ENCODE peak calls at places on chromosomes 2 and 18, in six cellular contexts. E, C, G, I, J and U are unnamed samples.

GRCh38 chr2:148560501-148560900 is 84.0 kb upstream of the EPC2 start:
- DNase-seq in G (no peak), E (no peak), J (no peak), I (no peak), C (peak), U (no peak)

GRCh38 chr2:235518317-235519090 is 24.7 kb downstream of the AGAP1 start:
- DNase-seq in G (no peak), E (no peak), C (no peak), I (no peak), J (no peak), U (no peak)

GRCh38 chr2:71720596-71721361 is 267.4 kb downstream of the DYSF start:
- DNase-seq in E (no peak), C (no peak), G (no peak), J (no peak), I (no peak), U (no peak)

GRCh38 chr2:20494246-20494645 is 47.4 kb downstream of the RHOB start:
- DNase-seq in C (peak), E (no peak), G (no peak), I (no peak), J (no peak), U (no peak)

GRCh38 chr2:213476641-213477040 is 192.4 kb downstream of the SPAG16 start:
- DNase-seq in G (no peak), J (no peak), C (no peak), I (no peak), E (no peak), U (no peak)

GRCh38 chr2:32947484-32948143 is 861 bp downstream of the LTBP1 start:
- DNase-seq in J (peak), I (no peak), G (peak), E (peak), C (peak), U (no peak)

GRCh38 chr2:109372614-109373013 is 241.2 kb downstream of the SEPTIN10 start:
- DNase-seq in I (no peak), G (no peak), E (no peak), J (no peak), C (no peak), U (no peak)

GRCh38 chr2:54422072-54422581 is 34.0 kb upstream of the SPTBN1 start:
- DNase-seq in J (no peak), I (no peak), G (no peak), E (no peak), C (no peak), U (no peak)

GRCh38 chr2:187150667-187151066 is 297.4 kb downstream of the CALCRL start:
- DNase-seq in J (no peak), E (no peak), I (no peak), G (no peak), C (no peak), U (no peak)

GRCh38 chr2:30029804-30030203 is 108.4 kb upstream of the ALK start:
- DNase-seq in E (no peak), J (no peak), G (no peak), I (no peak), C (no peak), U (no peak)

GRCh38 chr18:73980289-73980979 is 167.2 kb downstream of the FBXO15 start:
- DNase-seq in I (no peak), G (peak), J (no peak), E (peak), C (peak), U (no peak)

GRCh38 chr2:30622452-30622851 is 175.4 kb downstream of the LCLAT1 start:
- DNase-seq in J (no peak), I (no peak), E (no peak), C (no peak), G (no peak), U (no peak)

GRCh38 chr2:106113362-106113971 is 80.6 kb downstream of the UXS1 start:
- DNase-seq in E (no peak), I (no peak), C (no peak), J (no peak), G (no peak), U (no peak)

GRCh38 chr2:173979721-173980351 is 14.7 kb upstream of the SP3 start:
- DNase-seq in J (no peak), G (no peak), I (no peak), E (no peak), C (no peak), U (no peak)

GRCh38 chr2:182132605-182133004 is 147.0 kb downstream of the PPP1R1C start:
- DNase-seq in G (no peak), J (no peak), E (no peak), I (no peak), C (no peak), U (no peak)

GRCh38 chr2:54880428-54880827 is 157.0 kb downstream of the EML6 start:
- DNase-seq in C (no peak), E (no peak), I (no peak), J (no peak), G (no peak), U (no peak)

GRCh38 chr2:224611938-224612337 is 26.8 kb upstream of the CUL3 start:
- DNase-seq in I (no peak), E (no peak), G (no peak), C (no peak), J (no peak), U (no peak)

GRCh38 chr18:50747849-50748242 is 72.0 kb downstream of the MRO start:
- DNase-seq in E (peak), G (no peak), J (no peak), I (no peak), C (no peak), U (no peak)

GRCh38 chr2:154324601-154325000 is 373.9 kb upstream of the KCNJ3 start:
- DNase-seq in E (no peak), J (no peak), G (no peak), C (no peak), I (no peak), U (no peak)

GRCh38 chr18:58097127-58097906 is 53.3 kb downstream of the NEDD4L start:
- DNase-seq in G (no peak), C (peak), J (no peak), I (no peak), E (no peak), U (no peak)

GRCh38 chr18:28081516-28081915 is 95.4 kb downstream of the CDH2 start:
- DNase-seq in J (no peak), C (no peak), E (no peak), G (no peak), I (no peak), U (no peak)

GRCh38 chr2:167380555-167380954 is 492.3 kb downstream of the XIRP2 start:
- DNase-seq in I (no peak), G (no peak), E (no peak), J (no peak), C (no peak), U (no peak)

GRCh38 chr2:45963816-45964215 is 312.3 kb downstream of the PRKCE start:
- DNase-seq in G (no peak), C (no peak), E (no peak), I (no peak), J (no peak), U (no peak)

GRCh38 chr18:69490813-69491212 is 90.1 kb downstream of the DOK6 start:
- DNase-seq in C (peak), E (no peak), G (no peak), J (no peak), I (peak), U (no peak)

GRCh38 chr2:201235865-201236811 is 24.2 kb upstream of the CASP8 start:
- DNase-seq in E (peak), C (peak), I (no peak), J (peak), G (peak), U (no peak)

GRCh38 chr2:145744541-145745386 is 1224.8 kb upstream of the ZEB2 start:
- DNase-seq in E (no peak), I (peak), J (no peak), G (no peak), C (peak), U (peak)

GRCh38 chr2:12819098-12819465 is 102.3 kb downstream of the TRIB2 start:
- DNase-seq in J (no peak), I (peak), C (peak), G (no peak), E (no peak), U (peak)

GRCh38 chr2:128490881-128491778 is 172.5 kb upstream of the HS6ST1 start:
- DNase-seq in I (no peak), E (peak), G (no peak), J (no peak), C (no peak), U (no peak)

GRCh38 chr2:3864943-3865664 is 161.7 kb downstream of the DCDC2C start:
- DNase-seq in C (no peak), I (no peak), J (no peak), G (no peak), E (no peak), U (no peak)

GRCh38 chr2:123958011-123958410 is 67.1 kb upstream of the CNTNAP5 start:
- DNase-seq in G (no peak), E (no peak), I (no peak), C (peak), J (no peak), U (no peak)

GRCh38 chr2:62939735-62940491 is 110.7 kb upstream of the OTX1 start:
- DNase-seq in J (no peak), E (no peak), I (peak), G (no peak), C (peak), U (peak)

GRCh38 chr2:85537600-85538506 is 1.1 kb upstream of the MAT2A start:
- DNase-seq in G (peak), C (peak), I (no peak), J (peak), E (peak), U (no peak)

GRCh38 chr18:13629841-13630747 is 96.3 kb downstream of the FAM210A start:
- DNase-seq in G (peak), I (peak), C (peak), J (peak), E (peak), U (no peak)

GRCh38 chr2:232568161-232568560 is 17.7 kb downstream of the EIF4E2 start:
- DNase-seq in E (no peak), J (no peak), I (no peak), G (no peak), C (peak), U (peak)

GRCh38 chr18:42185486-42185885 is 230.5 kb downstream of the PIK3C3 start:
- DNase-seq in C (no peak), J (no peak), I (no peak), E (no peak), G (no peak), U (no peak)

GRCh38 chr2:47046271-47046670 is 108.8 kb downstream of the STPG4 start:
- DNase-seq in C (peak), E (no peak), G (no peak), J (peak), I (no peak), U (no peak)

GRCh38 chr18:50298443-50299284 is 11.2 kb upstream of the CXXC1 start:
- DNase-seq in C (no peak), E (no peak), G (no peak), I (no peak), J (no peak), U (no peak)

GRCh38 chr2:238100049-238100820 is at the start of gene ESPNL:
- DNase-seq in E (peak), J (no peak), C (no peak), G (no peak), I (no peak), U (no peak)

GRCh38 chr2:42792087-42792582 is 248 bp downstream of the HAAO start:
- DNase-seq in G (no peak), C (no peak), I (no peak), J (no peak), E (no peak), U (no peak)

GRCh38 chr2:21770787-21771186 is 647.0 kb downstream of the TDRD15 start:
- DNase-seq in J (no peak), C (no peak), E (no peak), G (no peak), I (no peak), U (no peak)